ENCODE peak calls at places on chromosomes 16 and 17, in four cellular contexts. Y, N, K and J are unnamed samples.

GRCh38 chr16:2087426-2088191 is 39.8 kb downstream of the TSC2 start:
- DNase-seq in Y (no peak), N (no peak), K (no peak), J (no peak)

GRCh38 chr16:23408242-23409201 is 44.5 kb downstream of the COG7 start:
- DNase-seq in Y (peak), N (no peak), K (no peak), J (no peak)

GRCh38 chr17:77560417-77560816 is 398.1 kb upstream of the TNRC6C start:
- DNase-seq in Y (no peak), N (no peak), K (no peak), J (no peak)

GRCh38 chr17:228223-228615 is 46.8 kb upstream of the DOC2B start:
- DNase-seq in Y (no peak), N (no peak), K (no peak), J (no peak)

GRCh38 chr17:22484826-22485225 is 792.5 kb downstream of the KCNJ18 start:
- DNase-seq in Y (no peak), N (no peak), K (no peak), J (no peak)

GRCh38 chr17:7015587-7016020 is 3.2 kb downstream of the RNASEK start:
- DNase-seq in Y (no peak), N (no peak), K (no peak), J (no peak)

GRCh38 chr17:57697197-57697596 is 47.9 kb downstream of the CCDC182 start:
- DNase-seq in Y (no peak), N (no peak), K (no peak), J (no peak)

GRCh38 chr17:3531266-3532101 is 26.1 kb downstream of the TRPV3 start:
- DNase-seq in Y (peak), N (no peak), K (no peak), J (peak)

GRCh38 chr16:56700631-56701030 is 18.4 kb downstream of the MT1X start:
- DNase-seq in Y (no peak), N (no peak), K (no peak), J (no peak)

GRCh38 chr16:30760577-30761426 is 1.1 kb downstream of the CFAP119 start:
- DNase-seq in Y (no peak), N (no peak), K (no peak), J (no peak)

GRCh38 chr16:75288181-75288580 is 36.8 kb upstream of the BCAR1 start:
- DNase-seq in Y (no peak), N (no peak), K (no peak), J (peak)